ENCODE peak calls at places on chromosomes 7 and 10, in eight cellular contexts. F is WERI-Rb-1, G is IMR-90, N is left ventricle myocardium inferior, I is endodermal cell, L is gastrocnemius medialis, B is SJSA1, C is OCI-LY7. V is an unnamed sample. For H3K9me3, the result is how much of the 10 kb centered on the place peaks cover.

GRCh38 chr10:100370561-100370975 is 23.5 kb downstream of the SCD start:
- DNase-seq in F (no peak), G (peak), N (no peak), I (no peak), L (peak), B (no peak), C (no peak), V (no peak)

GRCh38 chr10:82883588-82883987 is 1008.6 kb downstream of the NRG3 start:
- DNase-seq in F (no peak), G (no peak), N (no peak), I (no peak), L (no peak), B (no peak), C (no peak), V (no peak)

GRCh38 chr10:34666008-34666700 is 148.9 kb downstream of the PARD3 start:
- DNase-seq in F (peak), G (peak), N (no peak), I (peak), L (peak), B (peak), C (peak), V (peak)

GRCh38 chr7:122298131-122298530 is 6.4 kb downstream of the FEZF1 start:
- DNase-seq in F (no peak), G (no peak), N (no peak), I (no peak), L (no peak), B (no peak), C (no peak), V (no peak)

GRCh38 chr7:132464740-132465139 is 111.5 kb downstream of the PLXNA4 start:
- DNase-seq in F (no peak), G (no peak), N (peak), I (no peak), L (no peak), B (no peak), C (no peak), V (no peak)

GRCh38 chr10:104330168-104331117 is 7.8 kb downstream of the ITPRIP start:
- DNase-seq in F (peak), G (peak), N (no peak), I (peak), L (peak), B (peak), C (no peak), V (no peak)

GRCh38 chr10:118522791-118523498 is 72.5 kb downstream of the PRLHR start:
- DNase-seq in F (no peak), G (peak), N (no peak), I (no peak), L (no peak), B (peak), C (no peak), V (no peak)

GRCh38 chr10:12628964-12629766 is 279.8 kb downstream of the CAMK1D start:
- DNase-seq in F (peak), G (no peak), N (no peak), I (no peak), L (no peak), B (no peak), C (no peak), V (peak)

GRCh38 chr10:74177140-74177677 is 26.2 kb downstream of the ADK start:
- DNase-seq in F (peak), G (peak), N (no peak), I (peak), L (no peak), B (no peak), C (peak), V (no peak)

GRCh38 chr7:81053623-81054022 is 134.8 kb upstream of the SEMA3C start:
- DNase-seq in F (no peak), G (peak), N (no peak), I (no peak), L (no peak), B (peak), C (no peak), V (no peak)

GRCh38 chr7:21345361-21345760 is 82.5 kb upstream of the SP4 start:
- DNase-seq in F (no peak), G (no peak), N (no peak), I (peak), L (no peak), B (no peak), C (no peak), V (no peak)

GRCh38 chr7:33904680-33905388 is 505 bp upstream of the BMPER start:
- DNase-seq in F (peak), G (peak), N (peak), I (peak), L (no peak), B (peak), C (no peak), V (peak)

GRCh38 chr10:100148353-100149211 is 37.2 kb downstream of the ERLIN1 start:
- DNase-seq in F (peak), G (peak), N (no peak), I (no peak), L (no peak), B (no peak), C (peak), V (no peak)

GRCh38 chr7:26293569-26294308 is 2.1 kb downstream of the SNX10 start:
- DNase-seq in F (no peak), G (no peak), N (no peak), I (no peak), L (no peak), B (no peak), C (peak), V (no peak)

GRCh38 chr7:158238616-158239289 is 348.9 kb downstream of the PTPRN2 start:
- DNase-seq in F (no peak), G (no peak), N (no peak), I (no peak), L (no peak), B (no peak), C (no peak), V (no peak)

GRCh38 chr7:41503438-41503837 is 199.5 kb downstream of the INHBA start:
- DNase-seq in F (no peak), G (peak), N (no peak), I (no peak), L (no peak), B (no peak), C (no peak), V (no peak)

GRCh38 chr10:51000976-51001375 is 73.3 kb upstream of the PRKG1 start:
- DNase-seq in F (no peak), G (peak), N (no peak), I (no peak), L (no peak), B (no peak), C (no peak), V (no peak)

GRCh38 chr10:5469353-5470061 is 29.9 kb downstream of the CALML5 start:
- DNase-seq in F (no peak), G (no peak), N (no peak), I (no peak), L (no peak), B (no peak), C (no peak), V (no peak)

GRCh38 chr10:98295907-98296306 is 27.9 kb upstream of the LOXL4 start:
- DNase-seq in F (peak), G (peak), N (no peak), I (no peak), L (no peak), B (no peak), C (no peak), V (no peak)

GRCh38 chr10:1251769-1252168 is 195.6 kb downstream of the WDR37 start:
- DNase-seq in F (no peak), G (no peak), N (no peak), I (no peak), L (no peak), B (no peak), C (no peak), V (no peak)

GRCh38 chr10:8041284-8042031 is 13.0 kb upstream of the GATA3 start:
- DNase-seq in F (no peak), G (no peak), N (no peak), I (no peak), L (no peak), B (no peak), C (no peak), V (no peak)

GRCh38 chr7:56105508-56105907 is 768 bp downstream of the CHCHD2 start:
- DNase-seq in F (no peak), G (peak), N (no peak), I (no peak), L (no peak), B (peak), C (peak), V (no peak)

GRCh38 chr7:50393076-50393475 is 57.1 kb downstream of the FIGNL1 start:
- DNase-seq in F (no peak), G (no peak), N (no peak), I (no peak), L (no peak), B (no peak), C (no peak), V (no peak)

GRCh38 chr7:95686109-95686508 is 86.2 kb upstream of the DYNC1I1 start:
- DNase-seq in F (peak), G (peak), N (peak), I (peak), L (peak), B (peak), C (peak), V (peak)

GRCh38 chr10:68301790-68302502 is 29.9 kb upstream of the HNRNPH3 start:
- DNase-seq in F (no peak), G (peak), N (no peak), I (no peak), L (no peak), B (peak), C (peak), V (peak)

GRCh38 chr10:100009283-100009792 is 409 bp downstream of the DNMBP start:
- DNase-seq in F (peak), G (no peak), N (no peak), I (no peak), L (peak), B (peak), C (no peak), V (no peak)

GRCh38 chr10:5643356-5643755 is 23.0 kb downstream of the ASB13 start:
- DNase-seq in F (no peak), G (no peak), N (no peak), I (no peak), L (no peak), B (no peak), C (no peak), V (no peak)

GRCh38 chr7:15280078-15280734 is 281.6 kb downstream of the AGMO start:
- DNase-seq in F (no peak), G (no peak), N (no peak), I (peak), L (no peak), B (no peak), C (no peak), V (no peak)

GRCh38 chr10:52308251-52309031 is 5.6 kb upstream of the DKK1 start:
- DNase-seq in F (peak), G (peak), N (peak), I (peak), L (peak), B (peak), C (peak), V (peak)

GRCh38 chr7:134669388-134669787 is 22.7 kb downstream of the BPGM start:
- DNase-seq in F (no peak), G (no peak), N (no peak), I (no peak), L (no peak), B (no peak), C (no peak), V (no peak)

GRCh38 chr7:3482147-3482921 is 181.3 kb downstream of the SDK1 start:
- DNase-seq in F (peak), G (peak), N (no peak), I (peak), L (no peak), B (peak), C (peak), V (peak)

GRCh38 chr7:50264908-50265307 is 39.6 kb upstream of the IKZF1 start:
- DNase-seq in F (no peak), G (no peak), N (no peak), I (no peak), L (no peak), B (no peak), C (no peak), V (no peak)

GRCh38 chr10:111593578-111593977 is 516.7 kb downstream of the ADRA2A start:
- DNase-seq in F (no peak), G (no peak), N (no peak), I (no peak), L (no peak), B (no peak), C (no peak), V (no peak)

GRCh38 chr10:65033957-65034356 is 1512.8 kb downstream of the REEP3 start:
- DNase-seq in F (no peak), G (no peak), N (no peak), I (no peak), L (no peak), B (no peak), C (no peak), V (no peak)

GRCh38 chr10:106519376-106520035 is 645.0 kb downstream of the SORCS1 start:
- DNase-seq in F (no peak), G (peak), N (no peak), I (no peak), L (no peak), B (no peak), C (no peak), V (no peak)

GRCh38 chr10:34861293-34862004 is 46.4 kb upstream of the PARD3 start:
- DNase-seq in F (no peak), G (peak), N (peak), I (peak), L (peak), B (peak), C (no peak), V (peak)

GRCh38 chr10:125012851-125013528 is 71.1 kb downstream of the ZRANB1 start:
- DNase-seq in F (no peak), G (no peak), N (no peak), I (no peak), L (no peak), B (no peak), C (no peak), V (no peak)

GRCh38 chr7:102451371-102452054 is 13.2 kb downstream of the ALKBH4 start:
- DNase-seq in F (peak), G (no peak), N (no peak), I (peak), L (no peak), B (no peak), C (peak), V (peak)

GRCh38 chr10:117112220-117112619 is 25.9 kb downstream of the VAX1 start:
- DNase-seq in F (no peak), G (no peak), N (no peak), I (peak), L (no peak), B (no peak), C (no peak), V (no peak)

DNA sequence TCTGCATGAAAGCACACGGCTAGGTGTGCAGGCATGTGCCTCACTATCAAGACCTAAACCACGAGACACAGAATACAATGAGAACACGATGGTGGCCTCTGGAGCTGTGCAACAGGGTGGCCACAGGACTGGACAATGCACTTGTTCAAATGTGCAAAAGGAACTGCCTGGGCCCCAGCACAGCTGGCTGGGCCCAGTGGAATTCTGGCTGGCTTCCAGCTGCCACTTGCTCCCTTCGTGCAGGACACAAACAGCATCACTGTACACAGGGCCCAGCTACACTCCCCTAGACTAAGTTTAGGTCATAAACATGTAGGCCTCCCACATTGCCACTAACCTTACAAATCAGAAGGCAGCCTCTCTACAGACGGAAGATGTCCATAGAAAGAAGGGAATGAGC is 23.4 kb downstream of the DOCK4 start:
- DNase-seq in F (no peak), G (no peak), N (peak), I (no peak), L (no peak), B (no peak), C (no peak), V (no peak)
- H3K9me3 ChIP-seq in F (under half), G (under half), N (under half), I (under half), L (under half), B (under half), C (under half), V (under half)

GRCh38 chr7:112945046-112945445 is 141.6 kb downstream of the GPR85 start:
- DNase-seq in F (no peak), G (peak), N (no peak), I (no peak), L (no peak), B (no peak), C (no peak), V (no peak)
- H3K9me3 ChIP-seq in F (under half), G (under half), N (under half), I (under half), L (under half), B (under half), C (under half), V (under half)

GRCh38 chr10:130393342-130393741 is 257.2 kb downstream of the GLRX3 start:
- DNase-seq in F (no peak), G (no peak), N (no peak), I (peak), L (no peak), B (no peak), C (no peak), V (no peak)

GRCh38 chr10:130394832-130395231 is 258.6 kb downstream of the GLRX3 start:
- DNase-seq in F (no peak), G (no peak), N (no peak), I (peak), L (no peak), B (no peak), C (no peak), V (no peak)

GRCh38 chr10:130398090-130398994 is 262.2 kb downstream of the GLRX3 start:
- DNase-seq in F (no peak), G (no peak), N (no peak), I (peak), L (no peak), B (no peak), C (no peak), V (no peak)

GRCh38 chr10:130396044-130396443 is 259.9 kb downstream of the GLRX3 start:
- DNase-seq in F (no peak), G (no peak), N (no peak), I (peak), L (no peak), B (no peak), C (no peak), V (no peak)

DNA sequence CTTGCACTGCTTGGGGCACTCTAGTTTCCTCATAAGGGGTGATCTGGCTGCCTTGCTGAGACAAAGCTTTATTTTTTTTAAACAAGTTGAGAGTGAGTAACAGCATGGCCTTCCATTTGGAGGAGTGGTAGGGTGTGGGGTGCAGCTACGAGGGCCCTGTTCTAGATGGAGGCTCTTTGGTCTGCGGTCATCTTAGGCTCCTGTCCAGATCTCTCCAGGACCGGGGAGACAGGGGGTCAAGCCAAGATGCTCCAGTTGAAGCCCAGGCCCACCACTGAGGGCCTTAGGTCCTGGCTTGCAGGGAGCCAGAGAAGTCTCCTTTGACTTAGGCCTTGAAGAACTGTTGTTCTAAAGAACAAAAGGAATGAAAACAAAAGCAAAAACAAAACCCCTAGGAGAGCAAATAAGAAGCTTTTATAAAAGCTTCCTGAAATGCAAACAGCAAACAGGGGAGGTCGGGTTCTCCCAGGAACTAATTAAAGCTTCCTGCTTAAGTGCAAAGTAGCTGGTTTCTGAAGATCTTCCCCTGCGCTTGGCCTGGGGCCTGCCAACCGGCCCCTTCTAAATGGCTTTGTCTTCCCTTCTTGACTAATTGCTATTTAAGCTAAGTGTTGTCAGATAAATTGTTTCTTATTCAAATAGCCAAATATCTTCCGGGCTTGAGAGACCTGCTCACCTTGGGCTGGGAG is 259.2 kb downstream of the GLRX3 start:
- DNase-seq in F (no peak), G (no peak), N (no peak), I (peak), L (no peak), B (no peak), C (no peak), V (no peak)
- H3K9me3 ChIP-seq in F (under half), G (under half), N (under half), I (under half), L (under half), B (under half), C (under half), V (under half)

GRCh38 chr10:70969188-70969587 is 80.8 kb upstream of the PCBD1 start:
- DNase-seq in F (no peak), G (no peak), N (no peak), I (no peak), L (no peak), B (no peak), C (no peak), V (peak)
- H3K9me3 ChIP-seq in F (under half), G (under half), N (under half), I (under half), L (under half), B (under half), C (under half), V (under half)

DNA sequence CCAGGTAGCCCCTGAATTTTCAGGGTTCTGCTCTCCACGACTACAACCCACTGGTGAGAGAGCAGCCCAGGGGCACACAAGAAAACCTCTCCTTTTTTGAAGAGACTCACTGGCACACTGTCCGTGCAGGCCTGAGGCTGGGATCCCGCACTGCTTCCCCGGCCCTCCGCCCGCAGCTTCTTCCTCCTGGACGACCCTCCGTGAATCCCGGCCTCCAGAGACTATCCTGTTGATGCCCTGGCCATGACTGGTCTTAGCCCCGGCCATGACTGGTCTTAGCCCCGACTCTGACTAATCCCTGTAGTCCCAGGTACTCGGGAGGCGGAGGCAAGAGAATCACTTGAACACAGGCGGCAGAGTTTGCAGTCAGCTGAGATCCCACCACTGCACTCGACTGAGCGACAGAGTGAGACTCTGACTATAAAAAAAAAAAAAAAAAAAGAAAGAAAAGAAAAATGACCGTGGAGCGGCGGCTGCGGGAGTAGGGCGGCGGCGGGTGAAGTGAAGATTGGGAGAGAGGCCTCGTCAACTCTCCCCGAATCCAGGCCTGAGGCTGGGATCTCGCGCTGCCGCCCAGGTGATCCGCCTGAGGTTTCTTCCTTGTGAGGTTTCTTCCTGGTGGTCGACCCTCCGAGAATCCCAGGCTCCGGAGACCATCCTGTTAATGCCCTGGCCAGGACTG is 196.4 kb downstream of the ZNF716 start:
- DNase-seq in F (no peak), G (no peak), N (no peak), I (no peak), L (no peak), B (no peak), C (no peak), V (no peak)
- H3K9me3 ChIP-seq in F (under half), G (half or more), N (under half), I (under half), L (under half), B (under half), C (under half), V (under half)

DNA sequence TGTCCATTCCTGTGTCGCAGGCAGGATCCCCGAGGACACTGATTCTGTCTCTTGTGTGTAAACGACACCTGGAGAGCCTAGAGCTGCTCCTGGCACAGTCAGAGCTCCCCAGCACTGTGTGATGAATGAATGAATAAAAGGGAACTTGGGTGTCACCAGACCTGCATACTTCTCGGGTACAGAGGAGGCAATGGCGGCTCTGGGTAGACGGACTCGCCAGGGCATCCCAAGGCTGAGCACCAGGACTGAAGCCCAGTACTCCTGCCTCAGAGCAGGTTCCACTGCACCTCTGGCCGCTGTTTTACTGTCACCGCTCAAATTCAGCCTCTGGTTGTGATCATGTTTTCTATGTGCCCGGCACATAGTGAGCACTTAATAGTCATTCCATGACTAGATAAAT is 255.8 kb downstream of the GLRX3 start:
- DNase-seq in F (no peak), G (no peak), N (no peak), I (no peak), L (no peak), B (no peak), C (no peak), V (no peak)
- H3K9me3 ChIP-seq in F (under half), G (under half), N (under half), I (under half), L (under half), B (under half), C (under half), V (under half)

GRCh38 chr10:37789590-37789989 is 67.8 kb downstream of the ZNF248 start:
- DNase-seq in F (no peak), G (no peak), N (no peak), I (no peak), L (no peak), B (no peak), C (no peak), V (no peak)

GRCh38 chr10:37794305-37794976 is 63.0 kb downstream of the ZNF248 start:
- DNase-seq in F (no peak), G (no peak), N (no peak), I (no peak), L (no peak), B (no peak), C (no peak), V (no peak)
- H3K9me3 ChIP-seq in F (under half), G (under half), N (half or more), I (half or more), L (under half), B (under half), C (under half), V (under half)

V was measured in neural progenitor cell.